ENCODE peak calls at places on chromosomes 12 and 14, in six cellular contexts. W, S, U, D, M and C are unnamed samples.
A peak's percentile ranks its signal among the peaks of the same experiment; 100 is the strongest.

GRCh38 chr12:90287585-90287984 is 578.9 kb upstream of the ATP2B1 start:
- DNase-seq in D (no peak), W (no peak), S (no peak), U (no peak), M (no peak), C (no peak)

GRCh38 chr12:65335021-65335714 is 56.7 kb downstream of the MSRB3 start:
- DNase-seq in U (no peak), W (no peak), S (peak; percentile 12), M (peak; percentile 79), D (peak; percentile 73), C (no peak)

GRCh38 chr12:90280564-90281058 is 572.0 kb upstream of the ATP2B1 start:
- DNase-seq in W (no peak), U (no peak), D (no peak), M (peak; percentile 29), S (no peak), C (no peak)

GRCh38 chr14:100731846-100732765 is 5.4 kb downstream of the DLK1 start:
- DNase-seq in D (no peak), M (no peak), U (no peak), W (no peak), S (no peak), C (no peak)

GRCh38 chr12:19561411-19561961 is 122.2 kb downstream of the AEBP2 start:
- DNase-seq in U (no peak), M (no peak), S (no peak), W (no peak), D (no peak), C (no peak)

GRCh38 chr14:72810201-72810600 is 83.7 kb downstream of the DPF3 start:
- DNase-seq in S (no peak), D (no peak), U (peak; percentile 46), M (peak; percentile 5), W (no peak), C (no peak)

GRCh38 chr14:78752789-78753188 is 582.6 kb downstream of the NRXN3 start:
- DNase-seq in U (no peak), M (no peak), S (no peak), W (no peak), D (no peak), C (no peak)

GRCh38 chr12:70733385-70733784 is 96.2 kb upstream of the PTPRB start:
- DNase-seq in D (no peak), W (peak; percentile 67), S (no peak), M (peak; percentile 71), U (no peak), C (no peak)

GRCh38 chr12:130205531-130205930 is 43.3 kb downstream of the FZD10 start:
- DNase-seq in D (no peak), W (no peak), S (no peak), M (no peak), U (no peak), C (no peak)

GRCh38 chr14:75150150-75150549 is 23.3 kb upstream of the NEK9 start:
- DNase-seq in W (no peak), U (no peak), S (peak; percentile 74), M (peak; percentile 57), D (no peak), C (no peak)

GRCh38 chr12:57803317-57803893 is 15.1 kb downstream of the AVIL start:
- DNase-seq in S (no peak), U (peak; percentile 41), W (no peak), M (peak; percentile 35), D (peak; percentile 45), C (no peak)

GRCh38 chr14:103391048-103391447 is 5.8 kb downstream of the MARK3 start:
- DNase-seq in W (peak; percentile 46), U (peak; percentile 53), M (peak; percentile 57), S (no peak), D (no peak), C (no peak)

GRCh38 chr12:71014180-71014785 is 93.7 kb upstream of the PTPRR start:
- DNase-seq in W (peak; percentile 20), U (no peak), D (no peak), M (peak; percentile 62), S (no peak), C (no peak)

GRCh38 chr14:25003537-25003936 is 46.4 kb downstream of the STXBP6 start:
- DNase-seq in W (no peak), U (no peak), S (peak; percentile 21), M (peak; percentile 10), D (no peak), C (no peak)

GRCh38 chr14:103516426-103517171 is 6.0 kb downstream of the CKB start:
- DNase-seq in U (no peak), M (no peak), S (no peak), D (no peak), W (no peak), C (no peak)

GRCh38 chr12:52521581-52522266 is 1.5 kb upstream of the KRT5 start:
- DNase-seq in U (no peak), S (no peak), M (peak; percentile 93), W (no peak), D (no peak), C (no peak)

GRCh38 chr12:86275356-86275755 is 19.2 kb upstream of the MGAT4C start:
- DNase-seq in U (no peak), M (no peak), W (no peak), D (no peak), S (no peak), C (no peak)

GRCh38 chr12:90611891-90612290 is 343.1 kb downstream of the CCER1 start:
- DNase-seq in D (no peak), S (no peak), U (no peak), M (no peak), W (no peak), C (no peak)

GRCh38 chr12:109999983-110000505 is 814 bp downstream of the ANKRD13A start:
- DNase-seq in D (peak; percentile 29), W (no peak), M (no peak), S (no peak), U (peak; percentile 16), C (peak; percentile 80)

GRCh38 chr14:80275208-80275850 is 64.0 kb upstream of the DIO2 start:
- DNase-seq in D (no peak), U (no peak), S (no peak), W (no peak), M (peak; percentile 39), C (no peak)

GRCh38 chr12:64995831-64996230 is 125.3 kb downstream of the WIF1 start:
- DNase-seq in U (no peak), M (peak; percentile 92), S (no peak), W (no peak), D (no peak), C (no peak)

GRCh38 chr12:124057691-124058090 is 84.7 kb downstream of the ZNF664 start:
- DNase-seq in W (no peak), M (no peak), D (no peak), U (no peak), S (no peak), C (no peak)

GRCh38 chr14:20247651-20248246 is 8.7 kb downstream of the OR11H4 start:
- DNase-seq in D (no peak), S (no peak), U (no peak), W (no peak), M (peak; percentile 46), C (no peak)

GRCh38 chr12:76685246-76685678 is 78.7 kb upstream of the ZDHHC17 start:
- DNase-seq in D (peak; percentile 32), S (no peak), W (no peak), M (no peak), U (no peak), C (no peak)

GRCh38 chr12:117188961-117189724 is 1.1 kb downstream of the FBXO21 start:
- DNase-seq in W (no peak), S (no peak), D (no peak), U (no peak), M (peak; percentile 16), C (peak; percentile 26)

GRCh38 chr12:4159851-4160250 is 113.7 kb upstream of the CCND2 start:
- DNase-seq in D (no peak), S (no peak), W (no peak), M (no peak), U (no peak), C (no peak)

DNA sequence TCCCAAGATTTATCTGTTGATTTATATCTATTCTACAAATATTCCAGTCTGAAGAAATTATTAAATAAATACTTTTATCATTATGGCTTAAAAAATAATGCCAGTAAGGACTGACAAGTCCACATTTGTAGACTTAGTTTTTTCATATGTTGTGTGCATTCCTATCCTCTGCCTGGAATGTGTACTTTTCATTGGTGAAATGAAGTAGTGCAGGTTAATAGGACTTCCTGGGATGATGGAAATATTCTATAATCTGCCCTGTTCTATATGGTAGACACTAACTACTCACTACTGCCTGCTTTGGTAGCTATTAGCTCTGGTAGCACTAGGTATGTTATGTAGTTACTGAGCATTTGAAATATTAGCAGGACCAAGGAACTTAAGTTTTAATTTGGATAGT is 86.7 kb downstream of the PCNX1 start:
- DNase-seq in U (no peak), W (no peak), M (no peak), S (no peak), D (no peak), C (no peak)
- H3K4me3 ChIP-seq in U (no peak overlapping the region), W (no peak overlapping the region), M (no peak overlapping the region), S (no peak overlapping the region), D (no peak overlapping the region), C (no peak overlapping the region)

DNA sequence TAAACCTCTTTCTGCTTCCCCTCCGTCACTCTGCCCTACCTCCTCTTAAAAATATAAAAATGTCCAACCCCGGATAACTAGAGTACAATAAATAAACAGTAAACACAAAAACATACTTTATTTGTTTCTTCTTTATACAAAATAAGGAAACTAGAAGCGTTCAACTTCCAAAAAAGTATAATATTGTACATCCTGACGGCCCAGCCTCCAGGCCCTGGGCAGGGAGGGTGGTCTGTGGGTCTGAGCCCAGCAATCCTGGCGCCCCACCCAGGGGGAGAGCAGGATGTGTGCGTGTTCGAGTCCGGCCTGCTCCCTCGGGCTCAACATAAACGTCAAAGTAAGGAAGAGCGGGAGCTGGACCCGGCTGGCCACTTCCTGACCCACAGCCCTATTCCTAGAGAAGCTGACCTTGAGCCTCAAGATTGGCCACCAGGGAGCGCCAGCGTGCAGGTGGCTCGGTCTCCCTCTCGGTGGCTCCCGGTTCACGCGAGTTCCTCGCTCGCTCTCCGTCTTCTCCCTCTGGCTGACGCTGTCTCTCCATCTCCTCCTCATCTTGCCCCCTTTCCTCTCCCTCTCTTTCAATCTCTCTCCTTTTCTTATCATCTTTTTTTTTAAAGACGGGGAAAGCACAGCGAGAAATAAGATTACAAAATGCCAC is 9.4 kb downstream of the LHX5 start:
- DNase-seq in M (peak; percentile 49), W (peak; percentile 19), S (peak; percentile 55), U (peak; percentile 65), D (peak; percentile 59), C (peak; percentile 76)
- H3K4me3 ChIP-seq in M (no peak overlapping the region), W (peak overlapping the region; percentile 5), S (no peak overlapping the region), U (peak overlapping the region; percentile 35), D (no peak overlapping the region), C (peak overlapping the region; percentile 26)

DNA sequence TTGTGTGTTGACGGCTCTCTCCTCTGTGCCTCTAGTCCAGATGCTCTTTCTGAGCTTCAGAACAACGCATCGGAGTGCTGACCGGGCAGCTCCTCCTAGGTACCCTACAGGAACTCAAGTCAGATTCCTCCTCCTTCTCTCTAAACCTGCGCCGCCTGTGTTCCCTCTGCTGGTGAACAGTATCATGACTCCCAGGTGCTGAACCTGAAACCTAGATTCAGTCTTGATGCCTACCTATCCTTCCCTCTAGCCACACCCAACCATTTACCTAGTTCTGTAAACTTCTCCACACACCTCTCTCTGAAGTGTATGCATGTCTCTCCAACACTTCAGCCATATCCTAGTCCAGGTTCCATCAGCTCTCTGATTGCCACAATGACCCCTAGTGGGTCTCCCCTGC is 112.7 kb downstream of the EFCAB11 start:
- DNase-seq in U (no peak), M (no peak), S (no peak), D (no peak), W (no peak), C (no peak)
- H3K4me3 ChIP-seq in U (no peak overlapping the region), M (no peak overlapping the region), S (no peak overlapping the region), D (no peak overlapping the region), W (no peak overlapping the region), C (no peak overlapping the region)

DNA sequence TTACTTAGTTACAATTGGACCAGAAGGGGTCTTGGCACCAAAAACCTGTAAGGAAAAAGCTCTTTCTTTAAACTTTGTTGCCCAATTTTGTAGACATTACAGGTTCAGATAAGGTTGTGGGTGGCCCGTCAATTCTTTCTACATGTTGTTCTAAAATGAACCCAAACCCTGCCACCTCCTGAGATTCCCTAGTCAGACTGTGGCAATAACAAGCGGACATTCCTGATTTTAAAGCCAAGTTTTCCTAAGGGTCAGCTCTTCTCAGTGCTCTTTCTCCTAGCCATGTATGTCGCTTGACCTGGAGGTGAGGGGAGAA is 45.0 kb upstream of the GSG1 start:
- DNase-seq in W (no peak), S (peak; percentile 46), D (no peak), M (no peak), U (no peak), C (no peak)
- H3K4me3 ChIP-seq in W (no peak overlapping the region), S (no peak overlapping the region), D (no peak overlapping the region), M (no peak overlapping the region), U (no peak overlapping the region), C (no peak overlapping the region)